ENCODE peak calls at places on chromosomes 12 and 14, in four cellular contexts. Q, R, Z and I are unnamed samples.

GRCh38 chr12:68349083-68349700 is 17.0 kb upstream of the MDM1 start:
- DNase-seq in Q (no peak), R (no peak), Z (no peak), I (no peak)

GRCh38 chr12:57803317-57803893 is 15.1 kb downstream of the AVIL start:
- DNase-seq in Q (peak; percentile 43), R (peak; percentile 23), Z (no peak), I (no peak)

GRCh38 chr14:104263671-104264358 is 125.4 kb downstream of the KIF26A start:
- DNase-seq in Q (no peak), R (no peak), Z (peak; percentile 66), I (no peak)

GRCh38 chr12:22525426-22525825 is 18.9 kb downstream of the C2CD5 start:
- DNase-seq in Q (no peak), R (no peak), Z (no peak), I (no peak)

GRCh38 chr14:54579606-54580005 is 12.7 kb downstream of the SAMD4A start:
- DNase-seq in Q (no peak), R (no peak), Z (no peak), I (no peak)

GRCh38 chr12:122021193-122021821 is 377 bp upstream of the BCL7A start:
- DNase-seq in Q (peak; percentile 37), R (no peak), Z (peak; percentile 80), I (no peak)

GRCh38 chr12:92144045-92144630 is 1.5 kb downstream of the BTG1 start:
- DNase-seq in Q (peak; percentile 91), R (peak; percentile 66), Z (peak; percentile 85), I (peak; percentile 80)

GRCh38 chr14:99155173-99155777 is 116.7 kb downstream of the BCL11B start:
- DNase-seq in Q (no peak), R (no peak), Z (no peak), I (peak; percentile 78)

GRCh38 chr14:51398898-51399297 is 158.9 kb downstream of the TMX1 start:
- DNase-seq in Q (no peak), R (no peak), Z (no peak), I (no peak)

GRCh38 chr12:122106891-122107660 is 28.5 kb downstream of the MLXIP start:
- DNase-seq in Q (no peak), R (no peak), Z (no peak), I (no peak)

GRCh38 chr12:10025236-10025635 is 5.2 kb upstream of the CLEC9A start:
- DNase-seq in Q (no peak), R (no peak), Z (no peak), I (no peak)

GRCh38 chr14:89826581-89826980 is 127.9 kb downstream of the EFCAB11 start:
- DNase-seq in Q (no peak), R (no peak), Z (no peak), I (no peak)

GRCh38 chr12:25155031-25155576 is 39.9 kb downstream of the DNAI7 start:
- DNase-seq in Q (peak; percentile 33), R (peak; percentile 13), Z (no peak), I (no peak)

GRCh38 chr12:122079532-122080081 is 1.1 kb downstream of the MLXIP start:
- DNase-seq in Q (no peak), R (no peak), Z (no peak), I (peak; percentile 56)

GRCh38 chr12:115833704-115834103 is 443.8 kb downstream of the MED13L start:
- DNase-seq in Q (no peak), R (no peak), Z (no peak), I (no peak)

GRCh38 chr12:104715562-104716182 is 242.4 kb downstream of the SLC41A2 start:
- DNase-seq in Q (no peak), R (no peak), Z (no peak), I (no peak)

GRCh38 chr12:25771062-25771461 is 187.4 kb upstream of the RASSF8 start:
- DNase-seq in Q (no peak), R (no peak), Z (no peak), I (no peak)

GRCh38 chr14:43438056-43438455 is 1069.0 kb downstream of the FSCB start:
- DNase-seq in Q (no peak), R (no peak), Z (no peak), I (no peak)

GRCh38 chr12:77299910-77300772 is 234.8 kb upstream of the E2F7 start:
- DNase-seq in Q (no peak), R (no peak), Z (no peak), I (no peak)

GRCh38 chr14:36829547-36829946 is 167.9 kb downstream of the PAX9 start:
- DNase-seq in Q (peak; percentile 44), R (no peak), Z (no peak), I (no peak)

GRCh38 chr14:28774764-28775738 is 8.5 kb downstream of the FOXG1 start:
- DNase-seq in Q (no peak), R (no peak), Z (no peak), I (no peak)

GRCh38 chr12:22729898-22730443 is 105.0 kb downstream of the ETNK1 start:
- DNase-seq in Q (no peak), R (no peak), Z (no peak), I (no peak)

GRCh38 chr12:124774462-124775167 is 89.0 kb downstream of the SCARB1 start:
- DNase-seq in Q (peak; percentile 57), R (no peak), Z (no peak), I (no peak)

GRCh38 chr14:101463566-101464171 is 97.6 kb upstream of the DIO3 start:
- DNase-seq in Q (no peak), R (no peak), Z (peak; percentile 18), I (peak; percentile 8)

GRCh38 chr14:96051231-96051630 is 12.1 kb downstream of the C14orf132 start:
- DNase-seq in Q (no peak), R (no peak), Z (peak; percentile 29), I (no peak)

GRCh38 chr12:38159092-38159551 is 157.5 kb upstream of the ALG10B start:
- DNase-seq in Q (no peak), R (no peak), Z (peak; percentile 62), I (no peak)

GRCh38 chr12:59823535-59823934 is 227.7 kb downstream of the SLC16A7 start:
- DNase-seq in Q (no peak), R (no peak), Z (no peak), I (no peak)

GRCh38 chr14:104657563-104658324 is 31.7 kb upstream of the INF2 start:
- DNase-seq in Q (no peak), R (no peak), Z (peak; percentile 94), I (no peak)

GRCh38 chr12:79168687-79169086 is 304.1 kb downstream of the SYT1 start:
- DNase-seq in Q (no peak), R (no peak), Z (no peak), I (no peak)

DNA sequence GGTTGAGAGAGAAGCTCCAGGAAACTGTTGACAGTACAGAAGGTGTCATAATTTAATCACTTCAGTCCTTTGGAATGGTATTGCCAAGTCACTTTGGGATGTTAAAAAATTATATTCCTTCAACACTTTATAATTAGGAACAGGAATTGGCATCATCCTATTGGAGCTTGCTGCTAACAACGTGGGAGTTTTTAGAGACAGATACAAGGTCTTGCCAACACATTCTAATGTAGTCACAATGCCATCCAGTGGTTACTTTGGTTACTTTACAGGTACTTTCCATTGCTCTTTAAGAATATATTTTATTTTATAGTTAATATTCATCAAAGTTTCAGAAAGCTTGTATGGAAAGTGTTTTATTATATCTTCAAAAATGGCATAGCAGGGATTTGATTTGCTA is 310.1 kb downstream of the SYT1 start:
- DNase-seq in Q (no peak), R (peak; percentile 42), Z (no peak), I (no peak)
- H3K4me1 ChIP-seq in Q (no peaks in the 10 kb centered on the region), R (no peaks in the 10 kb centered on the region), Z (no peaks in the 10 kb centered on the region), I (no peaks in the 10 kb centered on the region)

DNA sequence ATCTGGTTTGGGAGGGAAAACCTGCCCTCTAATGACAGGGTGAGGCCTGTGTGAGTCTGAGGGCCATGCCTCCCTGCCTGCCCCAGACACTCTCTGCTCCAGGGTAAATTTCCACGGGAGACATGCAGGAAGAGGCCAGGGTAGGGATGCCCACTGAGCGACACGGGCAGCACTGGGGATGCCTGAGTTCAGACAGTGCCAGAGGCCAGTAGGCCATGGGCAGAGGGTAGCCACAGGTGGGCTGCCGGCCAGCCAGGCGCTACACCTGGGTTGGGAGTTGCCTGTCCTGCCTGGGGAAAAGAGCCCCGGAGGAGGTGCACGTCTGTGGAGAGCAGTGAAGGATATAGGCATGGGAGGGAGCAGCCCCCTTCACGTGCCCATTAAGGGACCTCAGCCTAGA is 3.6 kb downstream of the SERPINA12 start:
- DNase-seq in Q (no peak), R (no peak), Z (no peak), I (no peak)
- TF ChIP-seq POLR2AphosphoS5 in Q (no peak), R (no peak), Z (no peak), I (no peak)

GRCh38 chr12:88242939-88243338 is 100.8 kb downstream of the TMTC3 start:
- DNase-seq in Q (no peak), R (no peak), Z (no peak), I (no peak)

GRCh38 chr12:88245905-88246304 is 103.8 kb downstream of the TMTC3 start:
- DNase-seq in Q (no peak), R (no peak), Z (no peak), I (no peak)

GRCh38 chr12:88243886-88244491 is 101.9 kb downstream of the TMTC3 start:
- DNase-seq in Q (no peak), R (no peak), Z (no peak), I (no peak)

GRCh38 chr12:88238406-88238805 is 96.3 kb downstream of the TMTC3 start:
- DNase-seq in Q (no peak), R (no peak), Z (no peak), I (no peak)

GRCh38 chr12:88242161-88242925 is 100.2 kb downstream of the TMTC3 start:
- DNase-seq in Q (peak; percentile 9), R (peak; percentile 87), Z (no peak), I (no peak)
- H3K4me1 ChIP-seq in Q (no peaks in the 10 kb centered on the region), R (peaks cover 5% of the 10 kb centered on the region), Z (no peaks in the 10 kb centered on the region), I (peaks cover 4% of the 10 kb centered on the region)

GRCh38 chr12:8692573-8692972 is 5.2 kb upstream of the RIMKLB start:
- DNase-seq in Q (peak; percentile 51), R (no peak), Z (no peak), I (no peak)
- TF ChIP-seq POLR2AphosphoS5 in Q (no peak), R (no peak), Z (no peak), I (no peak)